ENCODE peak calls at places on chromosomes 3 and 15, in five cellular contexts. N is body of pancreas, F is lower lobe of right lung, K is heart right ventricle, T is uterus. W is an unnamed sample.

GRCh38 chr3:100516232-100516631 is 23.8 kb downstream of the TMEM45A start:
- DNase-seq in N (no peak), F (no peak), K (no peak), T (no peak), W (no peak)

GRCh38 chr3:140285380-140285779 is 350.4 kb downstream of the CLSTN2 start:
- DNase-seq in N (no peak), F (no peak), K (no peak), T (no peak), W (no peak)

GRCh38 chr3:12553921-12554391 is 2.9 kb upstream of the MKRN2 start:
- DNase-seq in N (no peak), F (peak; percentile 49), K (peak; percentile 32), T (peak; percentile 22), W (no peak)

GRCh38 chr3:190320594-190321362 is 1.5 kb downstream of the CLDN1 start:
- DNase-seq in N (no peak), F (no peak), K (no peak), T (no peak), W (no peak)

GRCh38 chr15:55916666-55917409 is 76.6 kb downstream of the NEDD4 start:
- DNase-seq in N (no peak), F (no peak), K (no peak), T (no peak), W (no peak)

GRCh38 chr3:53690521-53690920 is 155.7 kb downstream of the CHDH start:
- DNase-seq in N (no peak), F (no peak), K (no peak), T (no peak), W (no peak)

GRCh38 chr15:71945012-71945411 is 134.7 kb downstream of the NR2E3 start:
- DNase-seq in N (no peak), F (no peak), K (no peak), T (no peak), W (no peak)

GRCh38 chr3:55030938-55031337 is 103.1 kb upstream of the LRTM1 start:
- DNase-seq in N (no peak), F (no peak), K (no peak), T (no peak), W (no peak)

GRCh38 chr3:59043391-59043790 is 6.4 kb downstream of the CFAP20DC start:
- DNase-seq in N (no peak), F (no peak), K (no peak), T (no peak), W (no peak)

GRCh38 chr3:37662708-37663107 is 199.0 kb upstream of the CTDSPL start:
- DNase-seq in N (no peak), F (no peak), K (no peak), T (no peak), W (no peak)

GRCh38 chr15:33540174-33540573 is 229.4 kb downstream of the RYR3 start:
- DNase-seq in N (no peak), F (no peak), K (no peak), T (peak; percentile 52), W (no peak)

GRCh38 chr15:65981837-65982696 is 112.8 kb downstream of the RAB11A start:
- DNase-seq in N (peak; percentile 63), F (peak; percentile 56), K (no peak), T (no peak), W (no peak)

GRCh38 chr3:133487204-133487603 is 86.3 kb upstream of the CDV3 start:
- DNase-seq in N (no peak), F (no peak), K (no peak), T (no peak), W (no peak)

GRCh38 chr15:81108427-81108826 is 25.6 kb upstream of the CFAP161 start:
- DNase-seq in N (no peak), F (no peak), K (no peak), T (no peak), W (no peak)

GRCh38 chr3:47365213-47366153 is 15.3 kb upstream of the PTPN23 start:
- DNase-seq in N (peak; percentile 42), F (no peak), K (no peak), T (no peak), W (no peak)

GRCh38 chr3:12486916-12487315 is 2.6 kb downstream of the TSEN2 start:
- DNase-seq in N (no peak), F (no peak), K (no peak), T (no peak), W (no peak)

GRCh38 chr3:98705694-98706093 is 57.4 kb upstream of the ST3GAL6 start:
- DNase-seq in N (no peak), F (no peak), K (no peak), T (no peak), W (no peak)

GRCh38 chr3:161781381-161781780 is 284.8 kb downstream of the OTOL1 start:
- DNase-seq in N (no peak), F (no peak), K (no peak), T (no peak), W (no peak)

GRCh38 chr15:70605606-70606410 is 157.6 kb downstream of the UACA start:
- DNase-seq in N (peak; percentile 91), F (no peak), K (peak; percentile 71), T (peak; percentile 77), W (peak; percentile 66)

GRCh38 chr15:51168700-51169099 is 74.0 kb upstream of the TNFAIP8L3 start:
- DNase-seq in N (no peak), F (no peak), K (no peak), T (no peak), W (no peak)

GRCh38 chr3:34212671-34213070 is 414.2 kb downstream of the PDCD6IP start:
- DNase-seq in N (no peak), F (no peak), K (no peak), T (no peak), W (no peak)

GRCh38 chr3:47083786-47084185 is 80.1 kb downstream of the SETD2 start:
- DNase-seq in N (no peak), F (no peak), K (no peak), T (no peak), W (no peak)

GRCh38 chr3:107589454-107589853 is 66.7 kb downstream of the BBX start:
- DNase-seq in N (no peak), F (no peak), K (no peak), T (no peak), W (no peak)

GRCh38 chr3:107588217-107588616 is 65.5 kb downstream of the BBX start:
- DNase-seq in N (no peak), F (no peak), K (no peak), T (no peak), W (no peak)

GRCh38 chr3:107594870-107595269 is 72.1 kb downstream of the BBX start:
- DNase-seq in N (no peak), F (no peak), K (no peak), T (no peak), W (no peak)

GRCh38 chr3:107590786-107591185 is 68.0 kb downstream of the BBX start:
- DNase-seq in N (no peak), F (no peak), K (no peak), T (no peak), W (no peak)

DNA sequence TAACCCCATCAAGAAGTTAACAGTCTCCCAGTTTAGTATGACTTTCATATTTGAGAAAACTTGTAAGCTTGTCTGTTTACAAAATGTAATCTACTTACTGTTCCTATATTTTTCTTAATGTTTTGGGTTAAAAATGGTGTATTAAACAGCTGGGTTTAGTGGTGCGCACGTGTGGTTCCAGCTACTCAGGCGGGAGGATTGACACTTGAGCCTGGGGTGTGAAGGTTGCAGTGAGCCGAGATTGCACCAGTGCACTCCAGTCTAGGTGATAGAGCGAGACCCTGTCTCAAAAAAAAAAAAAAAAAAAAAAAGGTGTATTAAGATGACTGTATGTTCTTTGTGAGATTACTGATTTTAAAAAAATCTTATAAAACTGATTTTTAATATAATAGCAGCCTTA is 69.3 kb downstream of the BBX start:
- DNase-seq in N (no peak), F (no peak), K (no peak), T (no peak), W (no peak)
- H3K9me3 ChIP-seq in N (no peaks in the 10 kb centered on the region), F (no peaks in the 10 kb centered on the region), K (no peaks in the 10 kb centered on the region), T (no peaks in the 10 kb centered on the region), W (no peaks in the 10 kb centered on the region)

DNA sequence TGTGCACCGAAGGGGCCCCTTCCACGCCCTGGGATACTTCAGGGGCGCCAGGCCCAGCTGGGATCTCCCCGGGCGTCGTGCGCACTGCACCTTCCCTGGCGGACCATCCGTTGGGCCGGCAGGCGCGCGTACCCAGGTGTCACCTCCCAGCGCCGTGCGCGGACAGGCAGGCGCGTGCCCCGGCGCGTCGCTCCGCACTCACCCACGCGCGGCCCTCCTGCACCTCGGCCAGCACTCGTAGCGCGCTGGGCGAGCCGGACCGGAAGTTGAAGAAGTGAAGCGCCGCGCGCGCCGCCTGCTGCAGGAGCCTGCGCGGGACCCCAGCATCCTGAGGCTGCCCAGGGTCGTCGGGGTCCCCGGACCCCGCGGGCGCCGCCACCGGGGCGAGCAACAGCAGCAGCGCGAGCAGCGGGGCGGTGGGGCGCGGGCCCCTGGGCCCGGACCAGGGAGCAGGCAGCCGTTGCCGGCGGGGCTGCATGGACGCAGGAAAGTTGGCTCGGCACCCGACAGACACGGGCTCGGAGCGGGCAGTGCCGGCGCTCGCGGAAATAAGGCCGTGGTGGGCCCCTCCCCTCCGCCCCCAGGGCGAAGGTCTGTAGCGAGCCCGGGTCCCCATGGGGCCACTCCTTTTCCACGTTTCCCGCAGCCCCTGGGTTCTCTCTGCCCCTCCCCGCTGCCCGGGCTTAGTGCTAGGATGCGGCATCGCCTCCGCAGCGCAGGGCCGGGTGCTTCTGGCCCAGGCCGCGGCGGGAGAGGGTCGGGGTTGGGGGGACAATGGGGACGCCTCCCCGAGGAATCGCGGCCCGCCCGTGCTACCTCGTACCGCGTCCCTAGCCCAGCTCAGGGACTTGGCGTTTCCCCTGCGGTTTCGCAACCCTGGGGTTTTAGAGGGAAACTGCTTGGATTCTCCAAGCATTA is at the start of gene RARRES1:
- DNase-seq in N (peak; percentile 65), F (peak; percentile 87), K (peak; percentile 72), T (peak; percentile 75), W (peak; percentile 84)
- H3K27ac ChIP-seq in N (peak within 1 kb of the TSS; percentile 44), F (peak within 1 kb of the TSS; percentile 79), K (peak within 1 kb of the TSS; percentile 39), T (peak within 1 kb of the TSS; percentile 87), W (peak within 1 kb of the TSS; percentile 67)

GRCh38 chr3:124615896-124616543 is 114.2 kb upstream of the UMPS start:
- DNase-seq in N (peak; percentile 30), F (no peak), K (peak; percentile 41), T (no peak), W (no peak)
- H3K9me3 ChIP-seq in N (no peaks in the 10 kb centered on the region), F (no peaks in the 10 kb centered on the region), K (no peaks in the 10 kb centered on the region), T (no peaks in the 10 kb centered on the region), W (no peaks in the 10 kb centered on the region)

GRCh38 chr3:114323546-114324254 is 29.9 kb downstream of the TIGIT start:
- DNase-seq in N (no peak), F (no peak), K (no peak), T (no peak), W (no peak)

GRCh38 chr3:114328345-114328744 is 34.5 kb downstream of the TIGIT start:
- DNase-seq in N (no peak), F (no peak), K (no peak), T (no peak), W (no peak)

GRCh38 chr3:114331007-114331406 is 37.2 kb downstream of the TIGIT start:
- DNase-seq in N (no peak), F (no peak), K (no peak), T (no peak), W (peak; percentile 40)

GRCh38 chr3:114329823-114330222 is 36.0 kb downstream of the TIGIT start:
- DNase-seq in N (no peak), F (no peak), K (no peak), T (no peak), W (no peak)

GRCh38 chr3:114327665-114328064 is 33.8 kb downstream of the TIGIT start:
- DNase-seq in N (no peak), F (no peak), K (no peak), T (no peak), W (no peak)
- H3K27ac ChIP-seq in N (no peak overlapping the region), F (no peak overlapping the region), K (no peak overlapping the region), T (no peak overlapping the region), W (no peak overlapping the region)

W was measured in right lobe of liver.